ENCODE peak calls at places on chromosome 4, in eight cellular contexts. F, C, G, H, W, D, A and N are unnamed samples.

GRCh38 chr4:182504440-182504839 is 261.2 kb downstream of the TENM3 start:
- DNase-seq in F (no peak), C (no peak), G (no peak), H (no peak), W (no peak), D (no peak), A (no peak), N (no peak)

GRCh38 chr4:16896871-16897270 is 1.6 kb downstream of the LDB2 start:
- DNase-seq in F (no peak), C (no peak), G (no peak), H (no peak), W (peak), D (no peak), A (no peak), N (no peak)

GRCh38 chr4:41594439-41594838 is 56.5 kb downstream of the LIMCH1 start:
- DNase-seq in F (no peak), C (no peak), G (no peak), H (no peak), W (no peak), D (no peak), A (no peak), N (no peak)

GRCh38 chr4:126028871-126029270 is 714.1 kb downstream of the FAT4 start:
- DNase-seq in F (no peak), C (no peak), G (no peak), H (no peak), W (peak), D (no peak), A (no peak), N (no peak)

GRCh38 chr4:184815046-184815877 is 10.5 kb downstream of the ACSL1 start:
- DNase-seq in F (peak), C (peak), G (peak), H (peak), W (peak), D (peak), A (peak), N (peak)

GRCh38 chr4:26424143-26424542 is 66.1 kb downstream of the CCKAR start:
- DNase-seq in F (no peak), C (no peak), G (no peak), H (no peak), W (no peak), D (no peak), A (no peak), N (no peak)

GRCh38 chr4:120331486-120332281 is 265.0 kb upstream of the MAD2L1 start:
- DNase-seq in F (no peak), C (no peak), G (peak), H (no peak), W (peak), D (no peak), A (no peak), N (no peak)

GRCh38 chr4:137300776-137301175 is 231.5 kb downstream of the PCDH18 start:
- DNase-seq in F (no peak), C (no peak), G (no peak), H (no peak), W (peak), D (no peak), A (no peak), N (no peak)

GRCh38 chr4:149980941-149981340 is 97.3 kb upstream of the DCLK2 start:
- DNase-seq in F (no peak), C (peak), G (peak), H (peak), W (peak), D (no peak), A (no peak), N (no peak)

GRCh38 chr4:95534032-95534431 is 14.7 kb downstream of the UNC5C start:
- DNase-seq in F (no peak), C (no peak), G (no peak), H (no peak), W (no peak), D (no peak), A (no peak), N (no peak)

GRCh38 chr4:173218411-173219125 is 50.0 kb downstream of the GALNT7 start:
- DNase-seq in F (no peak), C (no peak), G (no peak), H (peak), W (peak), D (no peak), A (no peak), N (no peak)

GRCh38 chr4:146654976-146655761 is 16.5 kb downstream of the POU4F2 start:
- DNase-seq in F (no peak), C (no peak), G (peak), H (no peak), W (peak), D (no peak), A (peak), N (no peak)

GRCh38 chr4:2318476-2318875 is 56.6 kb upstream of the MXD4 start:
- DNase-seq in F (no peak), C (no peak), G (no peak), H (no peak), W (no peak), D (no peak), A (no peak), N (peak)

GRCh38 chr4:11418610-11419009 is 10.1 kb downstream of the HS3ST1 start:
- DNase-seq in F (no peak), C (no peak), G (no peak), H (peak), W (no peak), D (no peak), A (no peak), N (no peak)

GRCh38 chr4:76745264-76745663 is 152.7 kb downstream of the SOWAHB start:
- DNase-seq in F (no peak), C (no peak), G (no peak), H (no peak), W (no peak), D (no peak), A (no peak), N (no peak)

GRCh38 chr4:136768925-136769275 is 763.4 kb downstream of the PCDH18 start:
- DNase-seq in F (no peak), C (no peak), G (no peak), H (no peak), W (no peak), D (no peak), A (no peak), N (no peak)

GRCh38 chr4:81173213-81173612 is 41.8 kb downstream of the PRKG2 start:
- DNase-seq in F (no peak), C (no peak), G (no peak), H (no peak), W (peak), D (no peak), A (no peak), N (no peak)

GRCh38 chr4:120723986-120724385 is 198.5 kb downstream of the PRDM5 start:
- DNase-seq in F (no peak), C (no peak), G (no peak), H (no peak), W (no peak), D (no peak), A (no peak), N (no peak)

GRCh38 chr4:183183906-183184535 is 85.0 kb downstream of the WWC2 start:
- DNase-seq in F (no peak), C (no peak), G (no peak), H (peak), W (no peak), D (no peak), A (no peak), N (no peak)

GRCh38 chr4:58543465-58543864 is 1433.3 kb upstream of the IGFBP7 start:
- DNase-seq in F (no peak), C (no peak), G (no peak), H (no peak), W (no peak), D (no peak), A (no peak), N (no peak)

GRCh38 chr4:141179474-141180026 is 41.1 kb upstream of the ZNF330 start:
- DNase-seq in F (no peak), C (no peak), G (no peak), H (no peak), W (no peak), D (no peak), A (no peak), N (no peak)

GRCh38 chr4:74623041-74623440 is 171.3 kb downstream of the BTC start:
- DNase-seq in F (no peak), C (peak), G (peak), H (peak), W (no peak), D (no peak), A (no peak), N (no peak)

GRCh38 chr4:126604273-126604867 is 1028.4 kb upstream of the INTU start:
- DNase-seq in F (no peak), C (peak), G (peak), H (peak), W (peak), D (no peak), A (no peak), N (no peak)

GRCh38 chr4:54794033-54794432 is 136.3 kb downstream of the KIT start:
- DNase-seq in F (no peak), C (no peak), G (no peak), H (no peak), W (no peak), D (no peak), A (no peak), N (no peak)

GRCh38 chr4:57943672-57944071 is 833.5 kb upstream of the IGFBP7 start:
- DNase-seq in F (peak), C (no peak), G (no peak), H (peak), W (peak), D (no peak), A (peak), N (peak)

GRCh38 chr4:99330648-99331047 is 9.4 kb upstream of the ADH1B start:
- DNase-seq in F (no peak), C (no peak), G (no peak), H (no peak), W (no peak), D (no peak), A (no peak), N (no peak)

GRCh38 chr4:6753103-6753560 is 29.4 kb upstream of the KIAA0232 start:
- DNase-seq in F (peak), C (peak), G (peak), H (no peak), W (no peak), D (no peak), A (no peak), N (no peak)

GRCh38 chr4:28357985-28358384 is 1497.3 kb downstream of the STIM2 start:
- DNase-seq in F (no peak), C (no peak), G (no peak), H (no peak), W (no peak), D (no peak), A (no peak), N (no peak)

GRCh38 chr4:169907705-169908104 is 118.5 kb downstream of the MFAP3L start:
- DNase-seq in F (no peak), C (no peak), G (no peak), H (no peak), W (no peak), D (no peak), A (no peak), N (no peak)
- TF ChIP-seq CTCF in F (no peak), C (no peak), G (no peak), H (no peak), W (no peak), D (no peak), A (no peak), N (no peak)

DNA sequence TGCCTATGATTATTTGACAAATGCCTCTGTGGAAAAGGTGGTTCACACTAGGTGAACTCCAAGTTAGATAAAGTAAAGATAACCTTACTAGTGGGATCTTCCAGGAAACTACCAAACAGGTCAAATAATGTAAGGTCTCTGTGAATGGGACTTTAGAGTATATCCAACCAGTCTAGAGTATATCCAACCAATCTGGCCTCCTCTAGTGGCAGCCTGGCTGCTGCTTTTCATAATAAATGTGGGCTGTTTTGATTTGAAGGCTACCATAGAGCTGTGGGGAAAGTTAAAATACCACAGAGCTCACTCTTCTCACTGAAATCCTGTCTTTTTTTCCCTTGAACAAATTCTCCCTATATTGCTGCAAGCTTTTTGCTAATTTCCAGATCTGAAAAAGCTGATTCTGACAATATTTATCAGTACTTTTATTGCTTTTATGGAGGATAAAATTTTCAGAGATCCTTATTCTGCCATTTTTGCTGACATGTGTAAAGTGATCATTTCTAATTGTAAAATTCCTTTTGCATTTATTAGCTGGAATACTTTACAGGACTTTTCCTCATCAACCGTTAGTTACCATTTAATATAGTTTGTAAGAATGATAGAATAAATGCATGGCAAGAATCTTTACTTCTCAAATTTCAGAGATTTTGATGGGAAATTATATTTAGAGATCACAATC is 111.3 kb downstream of the TET2 start:
- DNase-seq in F (no peak), C (peak), G (no peak), H (no peak), W (no peak), D (no peak), A (no peak), N (no peak)
- TF ChIP-seq CTCF in F (no peak), C (no peak), G (no peak), H (no peak), W (peak), D (no peak), A (no peak), N (no peak)

GRCh38 chr4:133584714-133585113 is 435.6 kb downstream of the PCDH10 start:
- DNase-seq in F (no peak), C (no peak), G (no peak), H (no peak), W (no peak), D (no peak), A (no peak), N (no peak)
- TF ChIP-seq CTCF in F (no peak), C (no peak), G (no peak), H (peak), W (no peak), D (no peak), A (no peak), N (no peak)

DNA sequence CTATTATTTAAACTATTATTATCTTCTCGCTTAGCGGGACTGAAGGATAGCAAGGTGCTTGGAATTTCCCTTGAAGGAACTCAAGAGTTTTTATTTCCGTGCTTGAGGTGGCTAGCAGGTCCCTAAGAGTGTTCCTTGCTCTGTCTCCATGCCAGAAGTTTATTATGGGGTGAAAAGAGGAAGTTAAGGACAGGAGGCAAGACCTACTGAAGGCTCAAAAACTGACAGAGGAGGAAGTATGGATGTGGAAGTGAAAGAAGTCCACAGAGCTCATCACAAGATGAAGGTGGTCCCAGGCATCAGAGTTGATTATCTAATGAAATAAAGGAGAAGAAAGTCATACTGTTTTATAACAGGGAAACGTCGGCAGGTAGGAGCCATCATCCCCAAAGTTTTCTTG is 9.5 kb downstream of the MGST2 start:
- DNase-seq in F (no peak), C (no peak), G (no peak), H (peak), W (no peak), D (no peak), A (no peak), N (no peak)
- TF ChIP-seq CTCF in F (no peak), C (no peak), G (no peak), H (no peak), W (no peak), D (no peak), A (no peak), N (no peak)

GRCh38 chr4:8886625-8887406 is 15.2 kb upstream of the HMX1 start:
- DNase-seq in F (no peak), C (no peak), G (no peak), H (peak), W (no peak), D (no peak), A (no peak), N (no peak)
- TF ChIP-seq CTCF in F (no peak), C (no peak), G (no peak), H (peak), W (peak), D (no peak), A (no peak), N (no peak)

GRCh38 chr4:52996261-52997131 is 134.4 kb downstream of the RASL11B start:
- DNase-seq in F (no peak), C (no peak), G (no peak), H (no peak), W (peak), D (peak), A (no peak), N (no peak)
- TF ChIP-seq CTCF in F (no peak), C (no peak), G (no peak), H (no peak), W (no peak), D (no peak), A (no peak), N (no peak)

GRCh38 chr4:110442309-110442708 is 33.6 kb upstream of the ENPEP start:
- DNase-seq in F (no peak), C (no peak), G (no peak), H (no peak), W (no peak), D (no peak), A (no peak), N (no peak)
- TF ChIP-seq CTCF in F (no peak), C (no peak), G (no peak), H (no peak), W (no peak), D (no peak), A (no peak), N (no peak)

GRCh38 chr4:106695846-106696245 is 327.3 kb upstream of the GIMD1 start:
- DNase-seq in F (no peak), C (no peak), G (no peak), H (no peak), W (no peak), D (no peak), A (no peak), N (no peak)

GRCh38 chr4:106687026-106687425 is 318.4 kb upstream of the GIMD1 start:
- DNase-seq in F (no peak), C (no peak), G (no peak), H (no peak), W (no peak), D (no peak), A (no peak), N (no peak)

GRCh38 chr4:106694232-106694631 is 325.7 kb upstream of the GIMD1 start:
- DNase-seq in F (no peak), C (no peak), G (no peak), H (no peak), W (no peak), D (no peak), A (no peak), N (no peak)

GRCh38 chr4:106690487-106690886 is 321.9 kb upstream of the GIMD1 start:
- DNase-seq in F (no peak), C (no peak), G (no peak), H (peak), W (peak), D (no peak), A (no peak), N (no peak)

GRCh38 chr4:106691749-106692148 is 323.2 kb upstream of the GIMD1 start:
- DNase-seq in F (no peak), C (no peak), G (no peak), H (no peak), W (peak), D (no peak), A (no peak), N (no peak)
- TF ChIP-seq CTCF in F (no peak), C (no peak), G (no peak), H (no peak), W (peak), D (no peak), A (no peak), N (no peak)